ENCODE peak calls at places on chromosomes 1 and 21, in six cellular contexts. K is C1 segment of cervical spinal cord, P is cardiac muscle cell, N is T-helper 2 cell, O is NCI-H2029, V is amygdala. G is an unnamed sample.

GRCh38 chr1:36199934-36200741 is 24.1 kb upstream of the THRAP3 start:
- DNase-seq in K (no peak), P (peak), N (no peak), O (no peak), V (no peak), G (no peak)

GRCh38 chr1:24925082-24925779 is 4.8 kb downstream of the RUNX3 start:
- DNase-seq in K (no peak), P (no peak), N (peak), O (no peak), V (no peak), G (no peak)

GRCh38 chr1:165397945-165398344 is 41.4 kb upstream of the LMX1A start:
- DNase-seq in K (no peak), P (peak), N (no peak), O (no peak), V (no peak), G (no peak)

GRCh38 chr1:212293579-212293978 is 8.4 kb downstream of the PPP2R5A start:
- DNase-seq in K (no peak), P (peak), N (no peak), O (no peak), V (no peak), G (no peak)

GRCh38 chr21:27795418-27795817 is 828.5 kb upstream of the ADAMTS5 start:
- DNase-seq in K (no peak), P (no peak), N (no peak), O (no peak), V (no peak), G (no peak)

GRCh38 chr1:32683397-32683796 is 19.2 kb downstream of the SYNC start:
- DNase-seq in K (no peak), P (no peak), N (no peak), O (no peak), V (no peak), G (no peak)

GRCh38 chr1:28322209-28322608 is 6.6 kb upstream of the MED18 start:
- DNase-seq in K (no peak), P (no peak), N (no peak), O (no peak), V (no peak), G (no peak)

GRCh38 chr1:26459573-26460031 is 12.6 kb upstream of the HMGN2 start:
- DNase-seq in K (no peak), P (no peak), N (no peak), O (peak), V (no peak), G (no peak)

GRCh38 chr1:234978397-234979291 is 150.0 kb downstream of the TOMM20 start:
- DNase-seq in K (peak), P (peak), N (peak), O (peak), V (peak), G (peak)

GRCh38 chr21:45948576-45949141 is 32.9 kb upstream of the COL6A1 start:
- DNase-seq in K (no peak), P (no peak), N (no peak), O (no peak), V (no peak), G (no peak)

GRCh38 chr1:183267646-183268431 is 81.8 kb downstream of the LAMC2 start:
- DNase-seq in K (no peak), P (peak), N (no peak), O (no peak), V (no peak), G (no peak)

GRCh38 chr21:46118871-46119564 is 21.1 kb downstream of the COL6A2 start:
- DNase-seq in K (no peak), P (no peak), N (no peak), O (no peak), V (no peak), G (no peak)

GRCh38 chr1:94095112-94095637 is 25.8 kb downstream of the ABCA4 start:
- DNase-seq in K (peak), P (peak), N (no peak), O (no peak), V (no peak), G (peak)

GRCh38 chr1:58781541-58782307 is 2.1 kb downstream of the JUN start:
- DNase-seq in K (peak), P (peak), N (peak), O (peak), V (no peak), G (peak)

GRCh38 chr1:76595024-76595423 is 272.3 kb upstream of the ST6GALNAC5 start:
- DNase-seq in K (no peak), P (no peak), N (no peak), O (no peak), V (no peak), G (no peak)

GRCh38 chr1:44636711-44637589 is 37.3 kb downstream of the TMEM53 start:
- DNase-seq in K (no peak), P (no peak), N (no peak), O (peak), V (no peak), G (no peak)

GRCh38 chr1:110495926-110496600 is 22.9 kb downstream of the KCNA10 start:
- DNase-seq in K (peak), P (peak), N (peak), O (peak), V (peak), G (peak)

GRCh38 chr1:214823311-214824117 is 220.5 kb downstream of the CENPF start:
- DNase-seq in K (no peak), P (no peak), N (no peak), O (no peak), V (no peak), G (no peak)

GRCh38 chr1:241551759-241552638 is 19.8 kb downstream of the KMO start:
- DNase-seq in K (peak), P (peak), N (peak), O (no peak), V (no peak), G (peak)

GRCh38 chr1:93874025-93874651 is 4.9 kb downstream of the DNTTIP2 start:
- DNase-seq in K (no peak), P (peak), N (no peak), O (peak), V (no peak), G (no peak)

GRCh38 chr1:154759196-154759595 is 110.9 kb downstream of the KCNN3 start:
- DNase-seq in K (no peak), P (no peak), N (peak), O (no peak), V (no peak), G (no peak)

GRCh38 chr21:33685613-33686197 is 43.4 kb downstream of the ITSN1 start:
- DNase-seq in K (no peak), P (peak), N (no peak), O (no peak), V (no peak), G (no peak)

GRCh38 chr1:216742625-216743024 is 19.4 kb upstream of the ESRRG start:
- DNase-seq in K (no peak), P (peak), N (no peak), O (no peak), V (no peak), G (no peak)

GRCh38 chr1:40389871-40390560 is 16.5 kb downstream of the SMAP2 start:
- DNase-seq in K (no peak), P (peak), N (peak), O (no peak), V (no peak), G (no peak)